ENCODE peak calls at places on chromosomes 2 and 18, in nine cellular contexts. W is uterus, G is GM13977, T is mesothelial cell of epicardium, F is fibroblast of mammary gland, H is heart left ventricle, Q is left lung, R is Peyer's patch, L is NB4. P is an unnamed sample.
A peak's percentile ranks its signal among the peaks of the same experiment; 100 is the strongest.

GRCh38 chr2:186503827-186504606 is 18.0 kb downstream of the ZC3H15 start:
- DNase-seq in R (no peak), T (no peak), L (peak; percentile 38), W (no peak), F (peak; percentile 51), Q (no peak), H (no peak), G (no peak), P (no peak)

GRCh38 chr2:74119324-74119723 is 28.4 kb downstream of the BOLA3 start:
- DNase-seq in Q (no peak), F (peak; percentile 31), R (no peak), H (no peak), W (no peak), L (peak; percentile 30), T (no peak), G (no peak), P (no peak)

GRCh38 chr2:201701591-201701990 is 3.1 kb upstream of the MPP4 start:
- DNase-seq in R (no peak), W (no peak), F (no peak), G (no peak), H (no peak), Q (no peak), L (no peak), T (no peak), P (no peak)

GRCh38 chr18:25351280-25351772 is 640 bp downstream of the ZNF521 start:
- DNase-seq in W (peak; percentile 29), F (no peak), T (no peak), L (no peak), Q (no peak), R (peak; percentile 17), G (no peak), H (no peak), P (no peak)

GRCh38 chr2:74887445-74887951 is 53.6 kb downstream of the HK2 start:
- DNase-seq in R (no peak), Q (no peak), H (no peak), F (peak; percentile 82), W (no peak), G (no peak), T (no peak), L (no peak), P (no peak)

GRCh38 chr2:215594766-215595165 is 158.9 kb upstream of the FN1 start:
- DNase-seq in G (no peak), W (no peak), H (no peak), T (no peak), Q (no peak), F (peak; percentile 76), L (no peak), R (no peak), P (no peak)

GRCh38 chr2:46315103-46315890 is 18.1 kb downstream of the EPAS1 start:
- DNase-seq in T (no peak), W (peak; percentile 100), G (no peak), R (peak; percentile 31), Q (peak; percentile 83), F (peak; percentile 98), H (peak; percentile 92), L (peak; percentile 29), P (no peak)

GRCh38 chr2:120902532-120903088 is 166.9 kb downstream of the GLI2 start:
- DNase-seq in W (no peak), L (no peak), T (no peak), F (no peak), Q (no peak), R (no peak), G (no peak), H (no peak), P (no peak)

GRCh38 chr2:37851428-37851827 is 73.7 kb upstream of the RMDN2 start:
- DNase-seq in Q (no peak), L (no peak), F (no peak), W (no peak), G (no peak), H (no peak), R (no peak), T (no peak), P (no peak)

GRCh38 chr2:4883375-4883774 is 808.8 kb upstream of the SOX11 start:
- DNase-seq in T (no peak), H (no peak), F (no peak), G (no peak), R (no peak), W (no peak), Q (no peak), L (no peak), P (no peak)

GRCh38 chr2:8438996-8439395 is 242.9 kb upstream of the ID2 start:
- DNase-seq in W (no peak), T (no peak), G (no peak), R (no peak), Q (no peak), L (no peak), H (peak; percentile 40), F (no peak), P (no peak)

GRCh38 chr18:42298744-42299685 is 344.0 kb downstream of the PIK3C3 start:
- DNase-seq in W (peak; percentile 76), G (peak; percentile 40), Q (peak; percentile 41), L (peak; percentile 65), F (peak; percentile 78), R (peak; percentile 25), T (peak; percentile 60), H (peak; percentile 58), P (no peak)

GRCh38 chr2:107374261-107374660 is 452.4 kb upstream of the RGPD4 start:
- DNase-seq in L (no peak), F (peak; percentile 51), T (no peak), H (no peak), W (no peak), G (no peak), R (no peak), Q (no peak), P (no peak)

GRCh38 chr18:45775241-45775676 is 50.2 kb upstream of the SIGLEC15 start:
- DNase-seq in R (peak; percentile 36), Q (peak; percentile 72), F (peak; percentile 86), T (no peak), W (peak; percentile 49), G (no peak), H (peak; percentile 81), L (no peak), P (peak; percentile 39)

GRCh38 chr2:143481728-143482127 is 352.5 kb downstream of the ARHGAP15 start:
- DNase-seq in L (no peak), Q (no peak), H (no peak), W (no peak), F (no peak), T (no peak), R (no peak), G (no peak), P (no peak)

GRCh38 chr2:135150711-135151110 is 98.6 kb downstream of the RAB3GAP1 start:
- DNase-seq in Q (no peak), F (no peak), W (no peak), R (no peak), T (no peak), H (no peak), G (no peak), L (no peak), P (no peak)

GRCh38 chr2:40466332-40466731 is 14.4 kb upstream of the SLC8A1 start:
- DNase-seq in L (no peak), T (no peak), Q (no peak), F (no peak), R (no peak), W (no peak), G (no peak), H (no peak), P (no peak)

GRCh38 chr2:28750316-28751101 is 1.1 kb upstream of the PPP1CB start:
- DNase-seq in G (peak; percentile 15), T (no peak), R (no peak), H (no peak), Q (no peak), L (peak; percentile 56), F (no peak), W (peak; percentile 45), P (no peak)

GRCh38 chr2:28753043-28753683 is 1.5 kb downstream of the PPP1CB start:
- DNase-seq in G (peak; percentile 41), W (peak; percentile 88), Q (peak; percentile 68), R (peak; percentile 43), F (peak; percentile 79), T (no peak), H (peak; percentile 37), L (peak; percentile 68), P (no peak)

GRCh38 chr2:28752608-28752984 is 966 bp downstream of the PPP1CB start:
- DNase-seq in L (no peak), G (peak; percentile 36), H (no peak), T (no peak), Q (no peak), F (no peak), R (no peak), W (no peak), P (no peak)

GRCh38 chr2:28751956-28752607 is 452 bp downstream of the PPP1CB start:
- DNase-seq in T (no peak), Q (peak; percentile 39), L (peak; percentile 44), R (peak; percentile 37), W (no peak), F (no peak), G (no peak), H (no peak), P (no peak)

GRCh38 chr2:28751102-28751955 is at the start of gene PPP1CB:
- DNase-seq in W (peak; percentile 96), G (peak; percentile 94), R (peak; percentile 93), F (peak; percentile 93), Q (peak; percentile 97), T (peak; percentile 93), L (peak; percentile 98), H (peak; percentile 98), P (peak; percentile 96)
- TF ChIP-seq CTCF in W (peak; percentile 48), G (peak; percentile 50), R (peak; percentile 60), F (no peak), Q (no peak), T (no peak), L (peak; percentile 7), H (peak; percentile 55), P (no peak)

GRCh38 chr2:183093857-183094657 is 15.5 kb downstream of the DUSP19 start:
- DNase-seq in T (no peak), W (no peak), G (peak; percentile 34), L (no peak), R (no peak), Q (no peak), H (no peak), F (peak; percentile 48), P (no peak)
- TF ChIP-seq CTCF in T (no peak), W (no peak), G (peak; percentile 42), L (no peak), R (peak; percentile 40), Q (no peak), H (peak; percentile 35), F (peak; percentile 17), P (no peak)

GRCh38 chr2:178419123-178419522 is 31.9 kb downstream of the PRKRA start:
- DNase-seq in W (no peak), T (no peak), L (peak; percentile 22), H (no peak), R (no peak), G (peak; percentile 12), Q (no peak), F (peak; percentile 39), P (no peak)
- TF ChIP-seq CTCF in W (no peak), T (peak; percentile 46), L (no peak), H (no peak), R (peak; percentile 49), G (peak; percentile 51), Q (no peak), F (peak; percentile 31), P (no peak)

GRCh38 chr2:127950264-127950663 is 64.5 kb upstream of the AMMECR1L start:
- DNase-seq in W (no peak), T (no peak), H (no peak), L (no peak), F (no peak), Q (no peak), G (no peak), R (no peak), P (no peak)
- TF ChIP-seq CTCF in W (no peak), T (no peak), H (no peak), L (no peak), F (no peak), Q (no peak), G (no peak), R (no peak), P (no peak)

P was measured in activated B cell treated with CpG ODN at 0.5 μM for 24 hours.